ENCODE peak calls at places on chromosomes 11 and 22, in six cellular contexts. B is mammary epithelial cell, H is osteoblast, F is OCI-LY7, I is neural progenitor cell, L is A549. E is an unnamed sample.

GRCh38 chr11:37504066-37504611 is 906.1 kb upstream of the RAG2 start:
- DNase-seq in B (peak; percentile 98), H (peak; percentile 30), F (no peak), I (peak; percentile 46), L (no peak), E (peak; percentile 92)

GRCh38 chr11:69819541-69820070 is 390 bp upstream of the FGF3 start:
- DNase-seq in B (no peak), H (peak; percentile 87), F (no peak), I (peak; percentile 55), L (peak; percentile 44), E (no peak)

GRCh38 chr22:23828800-23829680 is 9.8 kb downstream of the DERL3 start:
- DNase-seq in B (no peak), H (no peak), F (no peak), I (no peak), L (no peak), E (no peak)

GRCh38 chr11:18650859-18651557 is 16.9 kb upstream of the SPTY2D1 start:
- DNase-seq in B (no peak), H (peak; percentile 39), F (peak; percentile 60), I (peak; percentile 64), L (peak; percentile 80), E (peak; percentile 62)

GRCh38 chr11:2844116-2844515 is 41.5 kb downstream of the CDKN1C start:
- DNase-seq in B (peak; percentile 27), H (no peak), F (no peak), I (no peak), L (no peak), E (peak; percentile 78)

GRCh38 chr22:23237841-23238240 is 57.5 kb downstream of the BCR start:
- DNase-seq in B (no peak), H (no peak), F (no peak), I (no peak), L (no peak), E (no peak)

GRCh38 chr11:45796461-45796861 is 8.5 kb upstream of the SLC35C1 start:
- DNase-seq in B (no peak), H (no peak), F (no peak), I (no peak), L (no peak), E (no peak)

GRCh38 chr22:45505991-45506743 is 3.5 kb downstream of the FBLN1 start:
- DNase-seq in B (no peak), H (no peak), F (no peak), I (no peak), L (no peak), E (no peak)

GRCh38 chr11:50412832-50413231 is 380.2 kb downstream of the OR4C45 start:
- DNase-seq in B (no peak), H (peak; percentile 1), F (no peak), I (no peak), L (no peak), E (no peak)

GRCh38 chr22:37817705-37818311 is 5.4 kb upstream of the GALR3 start:
- DNase-seq in B (peak; percentile 58), H (peak; percentile 99), F (peak; percentile 76), I (peak; percentile 88), L (peak; percentile 68), E (peak; percentile 75)

GRCh38 chr22:37802310-37803194 is 5.2 kb upstream of the GCAT start:
- DNase-seq in B (no peak), H (peak; percentile 94), F (no peak), I (peak; percentile 90), L (peak; percentile 45), E (peak; percentile 30)

GRCh38 chr11:126061707-126062678 is 673 bp downstream of the CDON start:
- DNase-seq in B (peak; percentile 35), H (peak; percentile 87), F (peak; percentile 13), I (peak; percentile 83), L (peak; percentile 52), E (peak; percentile 79)

GRCh38 chr11:2298795-2299747 is 2.6 kb downstream of the C11orf21 start:
- DNase-seq in B (peak; percentile 21), H (peak; percentile 85), F (no peak), I (peak; percentile 84), L (peak; percentile 59), E (peak; percentile 70)

GRCh38 chr22:30822216-30823014 is 127.7 kb downstream of the OSBP2 start:
- DNase-seq in B (no peak), H (peak; percentile 92), F (no peak), I (peak; percentile 51), L (no peak), E (no peak)

GRCh38 chr11:122202161-122202950 is 86.3 kb upstream of the BLID start:
- DNase-seq in B (peak; percentile 79), H (no peak), F (no peak), I (no peak), L (peak; percentile 60), E (peak; percentile 85)

GRCh38 chr11:7569044-7569443 is 55.2 kb downstream of the PPFIBP2 start:
- DNase-seq in B (no peak), H (no peak), F (no peak), I (no peak), L (no peak), E (no peak)

GRCh38 chr11:111635706-111636045 is 33.4 kb downstream of the SIK2 start:
- DNase-seq in B (no peak), H (no peak), F (no peak), I (no peak), L (no peak), E (no peak)

GRCh38 chr11:74672956-74673895 is 58.0 kb downstream of the CHRDL2 start:
- DNase-seq in B (peak; percentile 88), H (peak; percentile 96), F (no peak), I (no peak), L (peak; percentile 98), E (peak; percentile 94)

GRCh38 chr11:36186340-36186739 is 102.9 kb downstream of the COMMD9 start:
- DNase-seq in B (peak; percentile 75), H (peak; percentile 80), F (no peak), I (no peak), L (no peak), E (peak; percentile 10)

GRCh38 chr11:62858201-62858600 is 18.8 kb upstream of the WDR74 start:
- DNase-seq in B (no peak), H (no peak), F (no peak), I (no peak), L (no peak), E (no peak)

GRCh38 chr22:42991010-42991651 is 23.8 kb downstream of the PACSIN2 start:
- DNase-seq in B (peak; percentile 76), H (peak; percentile 91), F (no peak), I (no peak), L (peak; percentile 58), E (peak; percentile 50)

GRCh38 chr11:45089251-45089650 is 57.2 kb upstream of the PRDM11 start:
- DNase-seq in B (peak; percentile 49), H (peak; percentile 96), F (no peak), I (no peak), L (peak; percentile 43), E (peak; percentile 80)

GRCh38 chr11:565921-566509 is 5.2 kb downstream of the RASSF7 start:
- DNase-seq in B (no peak), H (no peak), F (no peak), I (no peak), L (no peak), E (no peak)

DNA sequence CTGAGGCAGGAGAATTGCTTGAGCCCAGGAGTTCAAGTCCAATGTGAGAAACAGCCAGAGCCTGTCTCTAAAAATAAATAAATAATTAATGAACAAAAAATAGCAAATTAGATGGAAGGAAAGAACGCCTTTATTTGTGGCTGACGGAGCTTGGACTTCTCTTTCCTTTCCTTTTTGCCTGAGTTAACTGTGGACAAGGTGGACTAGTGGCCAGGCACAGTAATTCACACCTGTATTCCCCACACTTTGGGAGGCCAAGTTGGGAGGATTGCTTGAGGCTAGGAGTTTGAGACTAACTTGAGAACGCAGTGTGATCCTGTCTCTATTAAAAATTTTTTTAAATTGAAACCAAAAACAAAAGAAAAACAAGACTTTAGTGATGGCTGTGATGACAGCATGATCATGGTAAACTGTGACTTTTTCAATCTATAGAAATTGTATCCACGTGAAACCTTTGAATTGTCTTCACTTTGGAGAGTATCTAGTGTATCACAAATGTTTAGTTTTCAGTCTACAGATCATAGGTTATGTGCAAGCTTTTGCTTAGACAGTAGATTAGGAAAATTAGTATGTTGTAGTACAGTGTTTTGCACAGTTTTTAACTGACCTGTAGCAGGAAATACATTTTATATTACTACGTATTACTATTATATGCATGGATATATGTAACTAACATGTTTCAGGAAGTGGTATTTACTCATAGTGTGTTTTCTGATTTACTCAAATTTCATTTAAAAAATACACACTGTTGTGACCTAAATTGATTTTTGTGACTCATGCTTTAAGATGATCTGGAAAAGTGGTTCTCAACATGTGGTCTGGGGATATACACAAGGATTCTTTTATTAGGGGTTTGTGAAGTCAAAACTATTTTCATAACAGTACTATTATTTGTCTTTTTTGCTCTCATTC is 42.1 kb downstream of the KDM2A start:
- DNase-seq in B (peak; percentile 27), H (no peak), F (no peak), I (no peak), L (no peak), E (peak; percentile 74)
- H3K27ac ChIP-seq in B (no peak overlapping the region), H (peak overlapping the region; percentile 49), F (no peak overlapping the region), I (no peak overlapping the region), L (no peak overlapping the region), E (peak overlapping the region; percentile 58)

GRCh38 chr11:117218133-117218915 is 13.5 kb downstream of the PCSK7 start:
- DNase-seq in B (no peak), H (peak; percentile 73), F (no peak), I (no peak), L (no peak), E (no peak)
- H3K4me2 ChIP-seq in B (no peak overlapping the region), H (peak overlapping the region; percentile 46), F (no peak overlapping the region), I (no peak overlapping the region), L (no peak overlapping the region), E (no peak overlapping the region)

GRCh38 chr22:26975381-26975780 is 318.0 kb downstream of the MIAT start:
- DNase-seq in B (no peak), H (no peak), F (no peak), I (no peak), L (no peak), E (no peak)

GRCh38 chr22:26979294-26979693 is 321.9 kb downstream of the MIAT start:
- DNase-seq in B (no peak), H (no peak), F (no peak), I (peak; percentile 67), L (no peak), E (no peak)

GRCh38 chr22:26977741-26978140 is 320.4 kb downstream of the MIAT start:
- DNase-seq in B (peak; percentile 1), H (no peak), F (no peak), I (peak; percentile 63), L (no peak), E (no peak)

GRCh38 chr22:26974914-26975313 is 317.5 kb downstream of the MIAT start:
- DNase-seq in B (no peak), H (no peak), F (no peak), I (peak; percentile 80), L (no peak), E (no peak)

DNA sequence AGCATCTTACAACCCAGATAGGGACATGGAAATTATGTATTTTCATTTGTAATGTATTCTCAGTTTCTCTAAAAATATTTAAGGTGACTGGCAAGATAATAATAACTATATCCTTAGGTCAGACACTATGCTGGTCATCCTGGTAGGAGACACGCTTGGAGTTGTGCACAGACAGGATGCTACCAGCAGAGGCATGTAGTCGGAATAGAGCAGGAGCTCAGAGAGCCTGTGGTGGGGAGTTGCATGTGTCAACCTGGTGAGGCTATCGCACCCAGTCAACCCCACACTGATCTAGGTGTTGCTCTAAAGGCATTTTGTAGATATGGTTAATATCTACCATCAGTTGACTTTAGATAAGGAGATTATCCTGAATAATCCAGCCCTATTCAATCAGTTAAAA is 318.5 kb downstream of the MIAT start:
- DNase-seq in B (no peak), H (no peak), F (no peak), I (no peak), L (no peak), E (peak; percentile 1)
- H3K27ac ChIP-seq in B (no peak overlapping the region), H (no peak overlapping the region), F (no peak overlapping the region), I (no peak overlapping the region), L (no peak overlapping the region), E (no peak overlapping the region)

GRCh38 chr11:68327586-68328370 is 15.4 kb downstream of the LRP5 start:
- DNase-seq in B (no peak), H (peak; percentile 9), F (no peak), I (no peak), L (no peak), E (no peak)
- H3K4me2 ChIP-seq in B (peak overlapping the region; percentile 58), H (no peak overlapping the region), F (no peak overlapping the region), I (peak overlapping the region; percentile 80), L (peak overlapping the region; percentile 2), E (no peak overlapping the region)

GRCh38 chr22:20957691-20958440 is 9.2 kb upstream of the AIFM3 start:
- DNase-seq in B (no peak), H (peak; percentile 92), F (no peak), I (peak; percentile 65), L (peak; percentile 80), E (peak; percentile 51)
- H3K27ac ChIP-seq in B (no peak overlapping the region), H (no peak overlapping the region), F (no peak overlapping the region), I (no peak overlapping the region), L (peak overlapping the region; percentile 98), E (peak overlapping the region; percentile 47)

E was measured in PC-3.